ENCODE peak calls at places on chromosome 19, in six cellular contexts. Z is heart right ventricle, Y is progenitor cell of endocrine pancreas, E is mucosa of descending colon, T is WTC11, N is BE2C. L is an unnamed sample.

GRCh38 chr19:10112037-10112751 is 701 bp downstream of the P2RY11 start:
- DNase-seq in N (no peak), Y (no peak), Z (no peak), E (no peak), T (no peak), L (no peak)

GRCh38 chr19:15551183-15552004 is 43.1 kb downstream of the CYP4F22 start:
- DNase-seq in T (peak; percentile 95), N (peak; percentile 66), Y (no peak), Z (no peak), E (peak; percentile 38), L (no peak)

GRCh38 chr19:1113986-1114483 is 10.2 kb downstream of the GPX4 start:
- DNase-seq in Z (no peak), N (no peak), T (no peak), Y (no peak), E (no peak), L (no peak)

GRCh38 chr19:12913011-12913561 is 6.0 kb downstream of the SYCE2 start:
- DNase-seq in Y (no peak), T (peak; percentile 67), Z (peak; percentile 71), E (peak; percentile 58), N (peak; percentile 77), L (no peak)

GRCh38 chr19:14072535-14073231 is at the start of gene MISP3:
- DNase-seq in N (peak; percentile 47), Y (no peak), T (no peak), E (peak; percentile 91), Z (no peak), L (no peak)

GRCh38 chr19:33346665-33347064 is 26.8 kb upstream of the CEBPG start:
- DNase-seq in N (no peak), E (no peak), Y (no peak), T (no peak), Z (no peak), L (no peak)

GRCh38 chr19:15445807-15446376 is 3.9 kb downstream of the WIZ start:
- DNase-seq in Y (no peak), N (no peak), T (no peak), E (no peak), Z (peak; percentile 80), L (no peak)

GRCh38 chr19:55070755-55071502 is 4.7 kb upstream of the EPS8L1 start:
- DNase-seq in T (no peak), E (peak; percentile 80), Z (no peak), N (no peak), Y (no peak), L (no peak)

GRCh38 chr19:35513231-35513974 is at the start of gene DMKN:
- DNase-seq in Z (no peak), Y (no peak), N (no peak), T (no peak), E (no peak), L (no peak)

GRCh38 chr19:1082165-1082927 is 12.8 kb downstream of the POLR2E start:
- DNase-seq in Y (peak; percentile 93), Z (no peak), T (peak; percentile 99), E (peak; percentile 96), N (peak; percentile 88), L (peak; percentile 58)

GRCh38 chr19:13925990-13926389 is 12.2 kb downstream of the PODNL1 start:
- DNase-seq in N (no peak), T (no peak), Y (no peak), Z (no peak), E (no peak), L (no peak)

GRCh38 chr19:27740396-27740795 is 1472.6 kb downstream of the UQCRFS1 start:
- DNase-seq in Z (no peak), T (no peak), N (no peak), Y (no peak), E (no peak), L (no peak)

GRCh38 chr19:48745208-48745995 is 1.3 kb downstream of the IZUMO1 start:
- DNase-seq in Z (peak; percentile 68), N (peak; percentile 77), T (peak; percentile 70), Y (no peak), E (peak; percentile 67), L (peak; percentile 60)

GRCh38 chr19:18637644-18638630 is 1.1 kb downstream of the KLHL26 start:
- DNase-seq in T (no peak), Y (no peak), Z (no peak), N (no peak), E (peak; percentile 71), L (no peak)

GRCh38 chr19:46372901-46373572 is 26.1 kb downstream of the PPP5C start:
- DNase-seq in Y (no peak), T (peak; percentile 54), E (no peak), Z (no peak), N (no peak), L (peak; percentile 43)
- TF ChIP-seq CTCF in Y (peak; percentile 40), T (peak; percentile 15), E (no peak), Z (peak; percentile 32), N (peak; percentile 16), L (peak; percentile 35)

GRCh38 chr19:2579678-2580280 is 103.9 kb downstream of the GADD45B start:
- DNase-seq in N (no peak), Y (no peak), E (no peak), Z (no peak), T (no peak), L (no peak)

GRCh38 chr19:2575734-2576481 is 100.0 kb downstream of the GADD45B start:
- DNase-seq in E (peak; percentile 31), N (peak; percentile 73), Y (no peak), Z (peak; percentile 71), T (no peak), L (no peak)

GRCh38 chr19:2578391-2578826 is 102.5 kb downstream of the GADD45B start:
- DNase-seq in E (peak; percentile 60), Y (no peak), N (no peak), Z (no peak), T (peak; percentile 50), L (no peak)

GRCh38 chr19:2577722-2578335 is 101.9 kb downstream of the GADD45B start:
- DNase-seq in T (no peak), E (no peak), Z (no peak), N (no peak), Y (no peak), L (no peak)

DNA sequence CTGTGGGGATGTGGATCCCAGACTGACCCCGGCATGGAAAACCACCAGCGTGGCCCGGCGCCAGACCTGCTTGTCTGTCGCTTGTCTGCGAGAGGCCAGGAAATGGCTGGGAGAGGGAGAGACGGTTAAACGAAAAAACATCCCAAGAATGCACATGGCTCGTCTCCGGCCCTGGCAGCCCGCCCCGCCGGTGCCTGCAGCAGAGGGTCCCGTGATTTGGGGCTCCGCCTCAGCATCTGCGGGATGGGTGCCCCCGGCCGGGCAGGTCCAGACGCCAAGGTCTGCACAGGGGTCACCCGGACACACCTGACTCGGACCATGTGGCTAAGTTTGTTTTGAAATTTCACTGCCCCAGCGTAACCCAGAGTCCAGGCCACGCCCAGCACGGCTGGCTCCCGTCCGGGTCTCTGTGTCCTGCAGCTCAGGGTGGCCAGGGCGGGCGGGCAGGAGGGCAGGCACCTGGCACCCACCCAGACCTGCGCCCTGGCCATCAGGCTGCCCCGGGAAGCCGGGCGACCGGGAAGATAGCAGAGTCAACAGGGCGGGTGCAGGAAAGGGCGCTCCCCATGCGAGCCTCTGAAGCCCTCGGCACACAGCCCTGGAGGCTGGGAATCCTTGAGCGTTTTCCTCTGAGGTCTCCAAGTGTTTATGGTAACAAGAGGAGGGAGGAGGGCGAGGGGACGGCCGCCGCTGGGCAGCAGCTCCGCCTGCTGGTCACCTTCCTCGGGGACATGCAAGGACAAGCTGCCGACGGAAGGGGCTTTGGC is 103.2 kb downstream of the GADD45B start:
- DNase-seq in E (peak; percentile 90), Z (peak; percentile 89), N (peak; percentile 83), T (peak; percentile 92), Y (peak; percentile 78), L (peak; percentile 85)
- TF ChIP-seq CTCF in E (peak; percentile 73), Z (peak; percentile 98), N (peak; percentile 85), T (peak; percentile 54), Y (peak; percentile 92), L (peak; percentile 67)

DNA sequence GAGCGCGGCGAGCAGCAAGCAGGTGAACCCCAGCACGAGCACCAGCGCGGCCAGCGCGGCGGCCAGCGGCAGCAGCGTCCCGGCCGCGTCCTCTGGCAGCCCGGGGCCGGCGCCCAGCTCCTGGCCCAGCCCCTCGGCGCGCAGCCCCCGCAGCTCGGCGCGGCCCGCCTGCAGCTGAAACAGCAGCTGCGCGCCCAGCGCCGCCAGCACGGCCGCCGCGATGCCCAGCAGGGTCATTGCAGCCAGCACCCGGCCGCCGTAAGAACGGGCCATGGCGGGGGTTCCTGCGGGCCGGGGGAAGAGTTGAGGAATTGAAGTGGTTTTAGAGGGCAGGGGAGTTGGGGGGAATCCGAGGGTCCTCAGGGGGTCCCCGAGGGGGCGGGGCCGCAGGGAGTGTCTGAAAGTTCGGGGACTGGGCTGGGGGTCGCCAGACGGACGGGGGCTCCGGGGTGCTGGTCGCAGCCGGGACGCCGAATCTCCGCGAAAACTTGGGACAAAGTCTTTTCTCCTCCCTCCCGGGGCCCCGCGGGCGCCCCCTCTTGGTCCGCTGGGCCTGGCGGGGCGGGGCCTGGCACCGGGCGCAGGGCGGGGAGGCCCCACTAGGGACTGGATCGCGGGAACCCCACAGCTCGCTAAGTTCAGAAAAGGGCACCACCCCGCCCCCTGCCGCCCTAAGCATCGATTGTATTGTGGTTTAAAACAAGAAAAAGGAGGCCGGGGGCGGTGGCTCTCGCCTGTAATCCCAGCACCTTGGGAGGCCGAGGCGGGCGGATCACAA is at the start of gene TMEM221:
- DNase-seq in Y (peak; percentile 71), Z (peak; percentile 42), E (peak; percentile 43), N (peak; percentile 42), T (peak; percentile 78), L (peak; percentile 74)
- TF ChIP-seq CTCF in Y (peak; percentile 72), Z (peak; percentile 75), E (peak; percentile 22), N (peak; percentile 37), T (peak; percentile 40), L (peak; percentile 37)

GRCh38 chr19:40521276-40521675 is 54.5 kb downstream of the SPTBN4 start:
- DNase-seq in N (peak; percentile 37), Y (no peak), Z (no peak), T (no peak), E (no peak), L (no peak)

GRCh38 chr19:40523322-40524047 is 53.2 kb upstream of the SHKBP1 start:
- DNase-seq in Y (peak; percentile 62), N (peak; percentile 88), Z (peak; percentile 36), T (peak; percentile 87), E (peak; percentile 83), L (peak; percentile 76)

GRCh38 chr19:40517248-40517647 is 50.4 kb downstream of the SPTBN4 start:
- DNase-seq in Y (no peak), E (no peak), T (no peak), N (no peak), Z (no peak), L (no peak)

GRCh38 chr19:40524133-40524549 is 52.5 kb upstream of the SHKBP1 start:
- DNase-seq in N (no peak), E (no peak), Y (no peak), T (no peak), Z (no peak), L (no peak)

DNA sequence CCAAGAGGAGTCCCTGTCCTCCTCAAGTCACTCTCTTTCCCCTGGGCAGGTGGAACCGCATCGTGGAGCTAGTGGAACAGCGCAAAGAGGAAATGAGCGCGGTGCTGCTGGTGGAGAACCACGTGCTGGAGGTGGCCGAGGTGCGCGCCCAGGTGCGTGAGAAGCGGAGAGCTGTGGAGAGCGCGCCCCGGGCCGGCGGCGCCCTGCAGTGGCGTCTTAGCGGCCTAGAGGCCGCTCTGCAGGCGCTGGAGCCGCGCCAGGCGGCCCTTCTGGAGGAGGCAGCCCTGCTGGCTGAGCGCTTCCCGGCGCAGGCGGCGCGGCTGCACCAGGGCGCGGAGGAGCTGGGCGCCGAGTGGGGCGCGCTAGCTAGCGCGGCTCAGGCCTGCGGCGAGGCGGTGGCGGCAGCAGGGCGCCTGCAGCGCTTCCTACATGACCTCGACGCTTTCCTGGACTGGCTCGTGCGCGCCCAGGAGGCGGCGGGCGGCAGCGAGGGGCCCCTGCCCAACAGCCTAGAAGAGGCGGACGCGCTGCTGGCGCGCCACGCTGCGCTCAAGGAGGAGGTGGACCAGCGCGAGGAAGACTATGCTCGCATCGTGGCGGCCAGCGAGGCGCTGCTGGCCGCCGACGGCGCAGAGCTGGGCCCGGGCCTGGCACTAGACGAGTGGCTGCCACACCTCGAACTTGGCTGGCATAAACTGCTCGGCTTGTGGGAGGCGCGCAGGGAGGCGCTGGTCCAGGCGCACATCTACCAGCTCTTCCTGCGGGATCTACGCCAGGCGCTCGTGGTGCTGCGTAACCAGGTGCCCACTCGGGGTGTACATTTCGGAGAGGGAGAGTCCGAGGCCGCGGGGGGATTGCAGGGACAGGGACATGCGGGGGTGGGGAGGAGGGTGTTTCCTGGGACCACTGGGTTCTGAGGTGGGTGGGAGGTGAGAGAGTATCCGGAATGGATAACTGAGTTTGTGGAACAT is 52.8 kb downstream of the SPTBN4 start:
- DNase-seq in E (no peak), Z (no peak), T (peak; percentile 68), Y (no peak), N (no peak), L (peak; percentile 23)
- TF ChIP-seq CTCF in E (no peak), Z (no peak), T (no peak), Y (peak; percentile 12), N (no peak), L (no peak)